ENCODE peak calls at places on chromosomes 7 and 10, in eight cellular contexts. P, D, U, Q, L, T, G and M are unnamed samples.
A peak's percentile ranks its signal among the peaks of the same experiment; 100 is the strongest.

GRCh38 chr7:46660402-46660801 is 739.3 kb upstream of the IGFBP3 start:
- DNase-seq in P (no peak), D (no peak), U (no peak), Q (peak; percentile 78), L (no peak), T (no peak), G (no peak), M (no peak)

GRCh38 chr10:396535-397220 is 261.4 kb downstream of the ZMYND11 start:
- DNase-seq in P (no peak), D (no peak), U (no peak), Q (no peak), L (no peak), T (no peak), G (no peak), M (no peak)

GRCh38 chr7:25223206-25223605 is 5.1 kb downstream of the NPVF start:
- DNase-seq in P (no peak), D (no peak), U (no peak), Q (no peak), L (no peak), T (no peak), G (no peak), M (no peak)

GRCh38 chr7:24778543-24779282 is 21.4 kb upstream of the GSDME start:
- DNase-seq in P (no peak), D (no peak), U (no peak), Q (peak; percentile 75), L (no peak), T (no peak), G (peak; percentile 30), M (no peak)

GRCh38 chr7:81990395-81990794 is 220.5 kb upstream of the HGF start:
- DNase-seq in P (no peak), D (peak; percentile 35), U (no peak), Q (peak; percentile 29), L (no peak), T (no peak), G (no peak), M (no peak)

GRCh38 chr10:94397549-94398370 is 4.6 kb upstream of the TBC1D12 start:
- DNase-seq in P (no peak), D (peak; percentile 22), U (no peak), Q (peak; percentile 65), L (no peak), T (peak; percentile 20), G (no peak), M (no peak)

GRCh38 chr7:96402913-96403312 is 81.0 kb upstream of the SLC25A13 start:
- DNase-seq in P (no peak), D (no peak), U (no peak), Q (no peak), L (no peak), T (no peak), G (no peak), M (no peak)

GRCh38 chr7:118583651-118584050 is 359.1 kb downstream of the ANKRD7 start:
- DNase-seq in P (no peak), D (no peak), U (no peak), Q (no peak), L (no peak), T (no peak), G (no peak), M (no peak)

GRCh38 chr10:21746118-21746517 is 212.1 kb downstream of the MLLT10 start:
- DNase-seq in P (no peak), D (no peak), U (no peak), Q (no peak), L (no peak), T (no peak), G (no peak), M (no peak)

GRCh38 chr7:142539901-142540300 is 209.4 kb upstream of the PRSS1 start:
- DNase-seq in P (no peak), D (peak; percentile 50), U (no peak), Q (peak; percentile 86), L (no peak), T (peak; percentile 92), G (no peak), M (no peak)

GRCh38 chr7:142542938-142543337 is 206.3 kb upstream of the PRSS1 start:
- DNase-seq in P (no peak), D (no peak), U (no peak), Q (peak; percentile 71), L (no peak), T (no peak), G (no peak), M (no peak)

GRCh38 chr7:142537760-142538159 is 211.5 kb upstream of the PRSS1 start:
- DNase-seq in P (no peak), D (no peak), U (no peak), Q (no peak), L (no peak), T (no peak), G (no peak), M (no peak)

GRCh38 chr7:142542097-142542496 is 207.2 kb upstream of the PRSS1 start:
- DNase-seq in P (no peak), D (no peak), U (no peak), Q (no peak), L (no peak), T (no peak), G (no peak), M (no peak)

DNA sequence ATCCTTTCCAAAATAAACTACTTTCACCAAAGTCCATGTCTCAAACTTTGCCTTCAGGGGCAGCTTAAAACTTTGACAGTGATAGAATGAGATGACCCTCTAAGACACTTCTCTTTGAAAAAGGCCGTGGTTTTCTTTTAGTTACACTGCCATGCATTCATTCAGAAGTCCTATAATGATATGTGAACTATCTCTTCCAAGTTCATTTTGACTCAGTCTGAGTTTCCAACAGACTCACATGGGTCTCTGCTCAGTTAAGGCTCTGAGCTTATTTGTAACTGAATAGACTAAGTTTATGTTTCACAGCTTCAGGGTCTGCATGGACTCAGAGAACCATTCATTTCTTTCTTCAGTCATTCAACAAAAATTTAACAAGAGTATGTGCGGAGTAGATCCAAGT is 208.9 kb upstream of the PRSS1 start:
- DNase-seq in P (no peak), D (no peak), U (no peak), Q (no peak), L (no peak), T (no peak), G (no peak), M (no peak)
- H3K4me1 ChIP-seq in P (no peaks in the 10 kb centered on the region), D (peaks cover under 1% of the 10 kb centered on the region), U (no peaks in the 10 kb centered on the region), Q (peaks cover 31% of the 10 kb centered on the region), L (peaks cover 20% of the 10 kb centered on the region), T (peaks cover 29% of the 10 kb centered on the region), G (no peaks in the 10 kb centered on the region), M (no peaks in the 10 kb centered on the region)

DNA sequence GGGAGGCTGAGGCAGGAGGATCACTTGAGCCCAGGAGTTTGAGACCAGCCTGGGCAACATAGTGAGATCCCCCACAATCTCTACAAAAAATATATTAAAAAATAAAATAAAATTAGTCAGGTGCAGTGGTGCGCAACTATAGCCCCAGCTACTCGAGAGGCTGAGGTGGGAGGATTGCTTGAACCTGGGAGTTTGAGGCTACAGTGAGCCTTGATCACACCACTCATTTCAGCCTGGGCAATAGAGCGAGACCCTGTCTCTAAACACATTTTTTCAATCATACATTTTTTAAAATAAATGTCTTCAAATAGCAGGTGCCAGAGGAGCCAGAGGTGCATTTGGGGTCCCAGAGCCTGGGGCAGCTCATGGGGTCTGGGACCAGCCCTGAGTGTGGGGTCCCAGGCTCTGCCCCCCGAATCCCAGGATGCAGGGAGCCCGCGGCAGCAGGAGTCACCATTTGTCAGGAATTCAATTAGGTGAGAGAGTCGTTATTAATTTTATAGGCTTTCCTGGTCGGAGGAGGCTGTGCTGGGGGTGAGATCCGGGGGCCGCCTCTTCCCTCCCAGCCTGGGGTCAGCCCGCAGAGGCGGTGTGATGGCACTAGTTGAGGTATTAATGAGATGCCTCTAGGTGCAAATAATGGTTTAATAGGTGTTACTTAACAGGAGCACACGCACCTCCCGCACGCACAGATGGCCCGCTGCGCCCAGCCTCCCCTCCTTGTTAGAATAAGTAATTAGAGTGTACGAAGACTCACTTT is 78.3 kb downstream of the MICALL2 start:
- DNase-seq in P (no peak), D (no peak), U (no peak), Q (no peak), L (no peak), T (no peak), G (no peak), M (no peak)
- H3K27me3 ChIP-seq in P (peaks cover 92% of the 10 kb centered on the region), D (peaks cover 5% of the 10 kb centered on the region), U (no peaks in the 10 kb centered on the region), Q (no peaks in the 10 kb centered on the region), L (no peaks in the 10 kb centered on the region), T (peaks cover 37% of the 10 kb centered on the region), G (no peaks in the 10 kb centered on the region), M (no peaks in the 10 kb centered on the region)

GRCh38 chr10:14477408-14477710 is 146.6 kb upstream of the FRMD4A start:
- DNase-seq in P (no peak), D (no peak), U (no peak), Q (peak; percentile 84), L (no peak), T (no peak), G (no peak), M (no peak)
- H3K27ac ChIP-seq in P (no peak overlapping the region), D (no peak overlapping the region), U (no peak overlapping the region), Q (peak overlapping the region; percentile 88), L (no peak overlapping the region), T (no peak overlapping the region), G (no peak overlapping the region), M (no peak overlapping the region)

GRCh38 chr10:110392860-110393732 is 88.4 kb upstream of the SMNDC1 start:
- DNase-seq in P (no peak), D (no peak), U (no peak), Q (no peak), L (no peak), T (no peak), G (peak; percentile 59), M (no peak)
- H3K4me1 ChIP-seq in P (peaks cover 15% of the 10 kb centered on the region), D (peaks cover 6% of the 10 kb centered on the region), U (peaks cover 18% of the 10 kb centered on the region), Q (peaks cover 15% of the 10 kb centered on the region), L (peaks cover 8% of the 10 kb centered on the region), T (peaks cover 23% of the 10 kb centered on the region), G (peaks cover 10% of the 10 kb centered on the region), M (peaks cover 3% of the 10 kb centered on the region)